ENCODE peak calls at places on chromosomes 11 and 22, in seven cellular contexts. One of them, this sample, is unnamed.

GRCh38 chr11:75028321-75029097 is 39.8 kb downstream of the NEU3 start:
- DNase-seq in ovary: no peak
- DNase-seq in heart right ventricle: no peak
- DNase-seq in breast epithelium: no peak
- DNase-seq in HCT116: no peak
- DNase-seq in psoas muscle: no peak
- DNase-seq in fibroblast of lung: no peak
- DNase-seq in this sample: no peak

GRCh38 chr22:30892286-30892685 is 76.3 kb downstream of the MORC2 start:
- DNase-seq in ovary: no peak
- DNase-seq in heart right ventricle: peak; percentile 2
- DNase-seq in breast epithelium: no peak
- DNase-seq in HCT116: no peak
- DNase-seq in psoas muscle: no peak
- DNase-seq in fibroblast of lung: no peak
- DNase-seq in this sample: no peak

GRCh38 chr11:14258177-14258935 is 100.6 kb downstream of the RRAS2 start:
- DNase-seq in ovary: no peak
- DNase-seq in heart right ventricle: no peak
- DNase-seq in breast epithelium: no peak
- DNase-seq in HCT116: peak; percentile 26
- DNase-seq in psoas muscle: no peak
- DNase-seq in fibroblast of lung: peak; percentile 43
- DNase-seq in this sample: peak; percentile 40

GRCh38 chr11:95093548-95093947 is 3.9 kb downstream of the ENDOD1 start:
- DNase-seq in ovary: no peak
- DNase-seq in heart right ventricle: no peak
- DNase-seq in breast epithelium: no peak
- DNase-seq in HCT116: no peak
- DNase-seq in psoas muscle: no peak
- DNase-seq in fibroblast of lung: no peak
- DNase-seq in this sample: no peak

GRCh38 chr22:35324762-35325161 is 25.1 kb downstream of the TOM1 start:
- DNase-seq in ovary: no peak
- DNase-seq in heart right ventricle: no peak
- DNase-seq in breast epithelium: no peak
- DNase-seq in HCT116: no peak
- DNase-seq in psoas muscle: peak; percentile 12
- DNase-seq in fibroblast of lung: no peak
- DNase-seq in this sample: no peak

GRCh38 chr11:78000193-78000592 is 5.7 kb upstream of the INTS4 start:
- DNase-seq in ovary: no peak
- DNase-seq in heart right ventricle: peak; percentile 25
- DNase-seq in breast epithelium: no peak
- DNase-seq in HCT116: peak; percentile 68
- DNase-seq in psoas muscle: no peak
- DNase-seq in fibroblast of lung: peak; percentile 70
- DNase-seq in this sample: peak; percentile 85

GRCh38 chr11:93740031-93740801 is 1.1 kb downstream of the TAF1D start:
- DNase-seq in ovary: no peak
- DNase-seq in heart right ventricle: no peak
- DNase-seq in breast epithelium: no peak
- DNase-seq in HCT116: no peak
- DNase-seq in psoas muscle: no peak
- DNase-seq in fibroblast of lung: peak; percentile 61
- DNase-seq in this sample: peak; percentile 46

GRCh38 chr11:9884601-9885000 is 220.7 kb downstream of the SWAP70 start:
- DNase-seq in ovary: no peak
- DNase-seq in heart right ventricle: no peak
- DNase-seq in breast epithelium: no peak
- DNase-seq in HCT116: no peak
- DNase-seq in psoas muscle: no peak
- DNase-seq in fibroblast of lung: no peak
- DNase-seq in this sample: no peak

GRCh38 chr11:95503047-95503446 is 272.0 kb upstream of the SESN3 start:
- DNase-seq in ovary: no peak
- DNase-seq in heart right ventricle: peak; percentile 37
- DNase-seq in breast epithelium: no peak
- DNase-seq in HCT116: no peak
- DNase-seq in psoas muscle: no peak
- DNase-seq in fibroblast of lung: peak; percentile 50
- DNase-seq in this sample: no peak

GRCh38 chr22:34866081-34866480 is 199.9 kb upstream of the ISX start:
- DNase-seq in ovary: no peak
- DNase-seq in heart right ventricle: no peak
- DNase-seq in breast epithelium: no peak
- DNase-seq in HCT116: no peak
- DNase-seq in psoas muscle: no peak
- DNase-seq in fibroblast of lung: no peak
- DNase-seq in this sample: no peak

GRCh38 chr22:29330291-29330690 is 14.8 kb upstream of the RASL10A start:
- DNase-seq in ovary: no peak
- DNase-seq in heart right ventricle: no peak
- DNase-seq in breast epithelium: no peak
- DNase-seq in HCT116: no peak
- DNase-seq in psoas muscle: no peak
- DNase-seq in fibroblast of lung: no peak
- DNase-seq in this sample: no peak

GRCh38 chr11:75852406-75853017 is 37.5 kb downstream of the UVRAG start:
- DNase-seq in ovary: no peak
- DNase-seq in heart right ventricle: no peak
- DNase-seq in breast epithelium: no peak
- DNase-seq in HCT116: no peak
- DNase-seq in psoas muscle: no peak
- DNase-seq in fibroblast of lung: no peak
- DNase-seq in this sample: no peak

GRCh38 chr11:11985016-11985715 is 23.3 kb downstream of the DKK3 start:
- DNase-seq in ovary: no peak
- DNase-seq in heart right ventricle: no peak
- DNase-seq in breast epithelium: no peak
- DNase-seq in HCT116: no peak
- DNase-seq in psoas muscle: peak; percentile 31
- DNase-seq in fibroblast of lung: peak; percentile 90
- DNase-seq in this sample: peak; percentile 75

GRCh38 chr11:113048820-113049555 is 87.8 kb downstream of the NCAM1 start:
- DNase-seq in ovary: no peak
- DNase-seq in heart right ventricle: no peak
- DNase-seq in breast epithelium: no peak
- DNase-seq in HCT116: no peak
- DNase-seq in psoas muscle: no peak
- DNase-seq in fibroblast of lung: peak; percentile 71
- DNase-seq in this sample: peak; percentile 53

GRCh38 chr11:74749127-74749964 is 697 bp downstream of the RNF169 start:
- DNase-seq in ovary: peak; percentile 71
- DNase-seq in heart right ventricle: peak; percentile 40
- DNase-seq in breast epithelium: peak; percentile 55
- DNase-seq in HCT116: peak; percentile 19
- DNase-seq in psoas muscle: peak; percentile 73
- DNase-seq in fibroblast of lung: peak; percentile 53
- DNase-seq in this sample: peak; percentile 40

GRCh38 chr11:102974552-102975280 is 19.2 kb upstream of the MMP13 start:
- DNase-seq in ovary: no peak
- DNase-seq in heart right ventricle: no peak
- DNase-seq in breast epithelium: no peak
- DNase-seq in HCT116: no peak
- DNase-seq in psoas muscle: no peak
- DNase-seq in fibroblast of lung: peak; percentile 92
- DNase-seq in this sample: no peak

DNA sequence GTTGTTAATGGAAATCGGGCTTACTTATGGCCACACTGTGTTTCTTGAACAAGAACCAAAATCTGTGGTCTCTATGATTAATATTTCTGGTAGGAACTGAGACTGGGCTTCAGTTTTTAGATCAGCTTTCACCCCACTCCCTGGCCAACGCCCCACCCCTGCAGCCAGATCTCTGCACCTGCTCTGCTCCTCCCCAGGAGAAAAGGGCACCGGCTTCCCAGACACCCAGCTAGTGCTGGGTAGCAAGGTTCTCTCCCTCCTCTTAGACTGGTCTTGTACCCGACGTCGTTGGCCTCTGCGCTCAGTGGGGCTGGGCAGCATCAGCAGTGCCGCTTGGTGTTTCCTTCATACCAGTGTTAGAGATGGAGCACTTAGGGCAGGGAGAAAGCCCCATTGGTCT is 17.0 kb upstream of the CTTN start:
- DNase-seq in ovary: no peak
- DNase-seq in heart right ventricle: no peak
- DNase-seq in breast epithelium: no peak
- DNase-seq in HCT116: no peak
- DNase-seq in psoas muscle: no peak
- DNase-seq in fibroblast of lung: no peak
- DNase-seq in this sample: no peak
- TF ChIP-seq CTCF in ovary: no peak
- TF ChIP-seq CTCF in heart right ventricle: no peak
- TF ChIP-seq CTCF in breast epithelium: no peak
- TF ChIP-seq CTCF in HCT116: no peak
- TF ChIP-seq CTCF in psoas muscle: no peak
- TF ChIP-seq CTCF in fibroblast of lung: no peak
- TF ChIP-seq CTCF in this sample: no peak

GRCh38 chr22:37318255-37319109 is 36.2 kb downstream of the CYTH4 start:
- DNase-seq in ovary: no peak
- DNase-seq in heart right ventricle: no peak
- DNase-seq in breast epithelium: no peak
- DNase-seq in HCT116: no peak
- DNase-seq in psoas muscle: no peak
- DNase-seq in fibroblast of lung: no peak
- DNase-seq in this sample: no peak

GRCh38 chr22:37317698-37318210 is 35.4 kb downstream of the CYTH4 start:
- DNase-seq in ovary: no peak
- DNase-seq in heart right ventricle: no peak
- DNase-seq in breast epithelium: no peak
- DNase-seq in HCT116: no peak
- DNase-seq in psoas muscle: no peak
- DNase-seq in fibroblast of lung: no peak
- DNase-seq in this sample: no peak

GRCh38 chr22:37321288-37321687 is 39.0 kb downstream of the CYTH4 start:
- DNase-seq in ovary: no peak
- DNase-seq in heart right ventricle: no peak
- DNase-seq in breast epithelium: no peak
- DNase-seq in HCT116: no peak
- DNase-seq in psoas muscle: no peak
- DNase-seq in fibroblast of lung: no peak
- DNase-seq in this sample: no peak

GRCh38 chr22:37319469-37319868 is 37.2 kb downstream of the CYTH4 start:
- DNase-seq in ovary: no peak
- DNase-seq in heart right ventricle: no peak
- DNase-seq in breast epithelium: no peak
- DNase-seq in HCT116: no peak
- DNase-seq in psoas muscle: no peak
- DNase-seq in fibroblast of lung: no peak
- DNase-seq in this sample: no peak

DNA sequence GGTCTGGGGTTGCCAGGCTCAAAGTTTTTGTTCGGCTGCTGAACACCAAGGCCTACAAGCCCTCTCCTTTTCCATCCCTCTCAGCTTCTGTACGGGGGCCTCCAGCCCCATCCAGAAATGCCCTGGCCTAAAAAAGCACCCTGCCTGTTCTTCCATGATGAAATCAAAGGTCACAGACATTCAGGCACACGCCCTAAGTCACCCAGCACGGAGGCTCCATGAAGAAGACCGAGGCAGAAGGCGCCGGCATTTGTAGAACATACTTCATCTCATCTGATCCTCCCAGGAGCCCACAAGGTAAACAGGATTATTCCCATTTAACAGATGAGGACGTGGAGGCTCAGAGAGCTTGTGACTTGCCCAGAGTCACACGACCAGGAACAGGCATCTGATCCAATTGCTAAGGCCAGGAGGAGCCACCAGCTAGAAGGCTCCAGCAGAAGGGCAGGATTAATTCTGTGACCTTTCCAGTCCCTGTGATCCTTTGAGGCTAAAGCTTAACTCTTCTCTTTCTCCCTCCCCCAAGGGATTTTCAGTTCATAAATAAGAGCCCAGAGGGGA is 38.5 kb downstream of the CYTH4 start:
- DNase-seq in ovary: no peak
- DNase-seq in heart right ventricle: no peak
- DNase-seq in breast epithelium: no peak
- DNase-seq in HCT116: no peak
- DNase-seq in psoas muscle: no peak
- DNase-seq in fibroblast of lung: no peak
- DNase-seq in this sample: no peak
- H3K4me1 ChIP-seq in ovary: no peaks in the 10 kb centered on the region
- H3K4me1 ChIP-seq in heart right ventricle: no peaks in the 10 kb centered on the region
- H3K4me1 ChIP-seq in breast epithelium: no peaks in the 10 kb centered on the region
- H3K4me1 ChIP-seq in HCT116: peaks cover 100% of the 10 kb centered on the region
- H3K4me1 ChIP-seq in psoas muscle: no peaks in the 10 kb centered on the region
- H3K4me1 ChIP-seq in fibroblast of lung: no peaks in the 10 kb centered on the region
- H3K4me1 ChIP-seq in this sample: no peaks in the 10 kb centered on the region

GRCh38 chr22:24768537-24769374 is 5.8 kb downstream of the PIWIL3 start:
- DNase-seq in ovary: peak; percentile 68
- DNase-seq in heart right ventricle: peak; percentile 63
- DNase-seq in breast epithelium: peak; percentile 62
- DNase-seq in HCT116: peak; percentile 54
- DNase-seq in psoas muscle: no peak
- DNase-seq in fibroblast of lung: peak; percentile 35
- DNase-seq in this sample: peak; percentile 75
- TF ChIP-seq CTCF in ovary: no peak
- TF ChIP-seq CTCF in heart right ventricle: peak; percentile 71
- TF ChIP-seq CTCF in breast epithelium: peak; percentile 62
- TF ChIP-seq CTCF in HCT116: peak; percentile 66
- TF ChIP-seq CTCF in psoas muscle: peak; percentile 56
- TF ChIP-seq CTCF in fibroblast of lung: peak; percentile 60
- TF ChIP-seq CTCF in this sample: peak; percentile 82

GRCh38 chr22:33038131-33038772 is 19.9 kb downstream of the SYN3 start:
- DNase-seq in ovary: no peak
- DNase-seq in heart right ventricle: no peak
- DNase-seq in breast epithelium: no peak
- DNase-seq in HCT116: no peak
- DNase-seq in psoas muscle: no peak
- DNase-seq in fibroblast of lung: no peak
- DNase-seq in this sample: peak; percentile 51

GRCh38 chr22:33035276-33035863 is 22.8 kb downstream of the SYN3 start:
- DNase-seq in ovary: no peak
- DNase-seq in heart right ventricle: no peak
- DNase-seq in breast epithelium: no peak
- DNase-seq in HCT116: no peak
- DNase-seq in psoas muscle: no peak
- DNase-seq in fibroblast of lung: no peak
- DNase-seq in this sample: no peak

GRCh38 chr22:33036881-33037280 is 21.3 kb downstream of the SYN3 start:
- DNase-seq in ovary: no peak
- DNase-seq in heart right ventricle: no peak
- DNase-seq in breast epithelium: no peak
- DNase-seq in HCT116: no peak
- DNase-seq in psoas muscle: no peak
- DNase-seq in fibroblast of lung: no peak
- DNase-seq in this sample: no peak

GRCh38 chr22:33034753-33035152 is 23.4 kb downstream of the SYN3 start:
- DNase-seq in ovary: no peak
- DNase-seq in heart right ventricle: no peak
- DNase-seq in breast epithelium: no peak
- DNase-seq in HCT116: no peak
- DNase-seq in psoas muscle: no peak
- DNase-seq in fibroblast of lung: no peak
- DNase-seq in this sample: no peak

DNA sequence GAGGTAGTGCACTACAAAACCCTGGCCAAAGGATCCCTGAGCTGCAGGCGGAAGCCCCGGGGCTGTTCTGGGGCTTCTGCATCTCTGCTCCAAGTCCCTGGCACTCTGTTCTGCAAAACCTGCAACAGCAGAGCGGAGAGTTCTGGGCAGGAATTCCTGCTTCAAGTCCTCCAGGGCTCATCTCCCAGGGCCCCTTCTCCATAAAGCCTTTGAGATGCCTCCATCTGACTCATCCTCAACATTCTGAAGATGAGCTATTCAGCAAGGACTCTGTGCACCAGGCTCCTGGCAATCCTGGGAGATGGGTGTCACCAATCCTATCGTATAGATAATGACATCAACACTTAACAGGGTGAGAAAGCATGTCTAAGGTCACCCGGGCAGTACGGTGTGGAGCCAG is 19.3 kb downstream of the SYN3 start:
- DNase-seq in ovary: no peak
- DNase-seq in heart right ventricle: no peak
- DNase-seq in breast epithelium: no peak
- DNase-seq in HCT116: no peak
- DNase-seq in psoas muscle: no peak
- DNase-seq in fibroblast of lung: no peak
- DNase-seq in this sample: no peak
- H3K4me1 ChIP-seq in ovary: no peaks in the 10 kb centered on the region
- H3K4me1 ChIP-seq in heart right ventricle: no peaks in the 10 kb centered on the region
- H3K4me1 ChIP-seq in breast epithelium: no peaks in the 10 kb centered on the region
- H3K4me1 ChIP-seq in HCT116: no peaks in the 10 kb centered on the region
- H3K4me1 ChIP-seq in psoas muscle: no peaks in the 10 kb centered on the region
- H3K4me1 ChIP-seq in fibroblast of lung: no peaks in the 10 kb centered on the region
- H3K4me1 ChIP-seq in this sample: no peaks in the 10 kb centered on the region